ENCODE peak calls at places on chromosomes 6 and 20, in six cellular contexts. H is NCI-H1092 treated with DMSO at 0.1 percent for 48 hours; K is Caco-2; U is T-helper 9 cell; P is HCEC 1CT; A is stimulated activated CD4-positive, alpha-beta T cell treated with anti-CD3 and anti-CD28 coated beads, Interleukin-2, amount 100 ng/mL, for 48 hours. G is an unnamed sample.

GRCh38 chr20:50283922-50284810 is 93.5 kb downstream of the CEBPB start:
- DNase-seq in U (no peak), K (no peak), A (peak), P (peak), H (no peak), G (peak)

GRCh38 chr6:19311786-19312185 is 525.4 kb upstream of the ID4 start:
- DNase-seq in K (no peak), A (no peak), U (no peak), P (no peak), H (peak), G (no peak)

GRCh38 chr6:1554241-1554880 is 55.4 kb upstream of the FOXC1 start:
- DNase-seq in P (no peak), A (no peak), U (no peak), H (no peak), K (no peak), G (no peak)

GRCh38 chr6:170051229-170052172 is 239.4 kb downstream of the DLL1 start:
- DNase-seq in U (no peak), A (no peak), H (no peak), P (no peak), K (peak), G (no peak)

GRCh38 chr6:166940643-166941068 is 15.7 kb downstream of the RNASET2 start:
- DNase-seq in H (no peak), P (peak), A (no peak), K (no peak), U (no peak), G (no peak)

GRCh38 chr20:23612385-23612784 is 6.7 kb upstream of the CST9 start:
- DNase-seq in A (no peak), U (no peak), H (no peak), K (no peak), P (no peak), G (no peak)

GRCh38 chr6:2007165-2007564 is 238.2 kb downstream of the GMDS start:
- DNase-seq in A (no peak), P (no peak), H (no peak), K (no peak), U (no peak), G (no peak)

GRCh38 chr20:40991181-40991889 is 37.3 kb upstream of the TOP1 start:
- DNase-seq in U (no peak), A (no peak), H (no peak), P (peak), K (no peak), G (no peak)

G was measured in HFFc6.